ENCODE peak calls at places on chromosomes 13 and 19, in five cellular contexts. S is PC-9, T is substantia nigra, Q is tibial nerve, P is GM23248. K is an unnamed sample.

GRCh38 chr19:18417250-18418033 is 1.8 kb upstream of the SSBP4 start:
- DNase-seq in Q (peak; percentile 63), P (peak; percentile 82), S (peak; percentile 77), T (peak; percentile 32), K (peak; percentile 87)

GRCh38 chr13:75635621-75636338 is at the start of gene LMO7:
- DNase-seq in S (peak; percentile 67), T (peak; percentile 21), P (peak; percentile 83), Q (peak; percentile 25), K (peak; percentile 82)

GRCh38 chr13:85974604-85975366 is 175.6 kb upstream of the SLITRK6 start:
- DNase-seq in Q (no peak), S (no peak), T (no peak), P (no peak), K (no peak)

GRCh38 chr13:111398196-111398595 is 77.8 kb downstream of the TEX29 start:
- DNase-seq in S (no peak), Q (no peak), P (no peak), T (no peak), K (peak; percentile 50)

GRCh38 chr19:7673995-7674667 is 2.8 kb upstream of the MCEMP1 start:
- DNase-seq in T (no peak), Q (no peak), P (peak; percentile 74), S (peak; percentile 33), K (peak; percentile 18)

GRCh38 chr19:6238256-6238642 is 41.5 kb downstream of the MLLT1 start:
- DNase-seq in Q (no peak), P (peak; percentile 19), T (no peak), S (no peak), K (no peak)

GRCh38 chr19:49642488-49643035 is 553 bp downstream of the SCAF1 start:
- DNase-seq in P (no peak), T (no peak), Q (no peak), S (no peak), K (no peak)

GRCh38 chr19:13461536-13461935 is 44.7 kb downstream of the CACNA1A start:
- DNase-seq in P (no peak), T (no peak), S (no peak), Q (no peak), K (no peak)

GRCh38 chr13:98189841-98190505 is 12.9 kb upstream of the RNF113B start:
- DNase-seq in P (no peak), T (no peak), Q (no peak), S (no peak), K (no peak)

GRCh38 chr13:48318014-48318713 is 14.6 kb downstream of the RB1 start:
- DNase-seq in T (no peak), Q (no peak), S (no peak), P (no peak), K (no peak)

GRCh38 chr13:59318320-59318930 is 845.3 kb downstream of the DIAPH3 start:
- DNase-seq in P (peak; percentile 61), S (peak; percentile 39), T (peak; percentile 53), Q (peak; percentile 31), K (peak; percentile 62)

GRCh38 chr19:17095141-17095919 is 19.8 kb downstream of the MYO9B start:
- DNase-seq in P (peak; percentile 87), T (no peak), Q (no peak), S (no peak), K (no peak)

GRCh38 chr13:91747164-91747563 is 348.7 kb downstream of the GPC5 start:
- DNase-seq in Q (no peak), T (no peak), S (no peak), P (no peak), K (no peak)

GRCh38 chr19:40641306-40641705 is 40.1 kb downstream of the LTBP4 start:
- DNase-seq in T (no peak), P (no peak), Q (no peak), S (no peak), K (no peak)

GRCh38 chr13:40189885-40190655 is 476.4 kb downstream of the FOXO1 start:
- DNase-seq in S (no peak), T (peak; percentile 80), Q (no peak), P (peak; percentile 52), K (no peak)

GRCh38 chr13:85525411-85525810 is 273.8 kb downstream of the SLITRK6 start:
- DNase-seq in Q (no peak), P (no peak), S (no peak), T (no peak), K (no peak)

GRCh38 chr13:37395544-37395943 is 203.0 kb downstream of the POSTN start:
- DNase-seq in S (no peak), P (no peak), T (no peak), Q (no peak), K (no peak)

GRCh38 chr19:47615714-47616113 is 6.8 kb downstream of the BICRA start:
- DNase-seq in T (peak; percentile 80), P (no peak), S (no peak), Q (no peak), K (no peak)

GRCh38 chr13:73069206-73069815 is 10.5 kb downstream of the KLF5 start:
- DNase-seq in Q (no peak), P (no peak), T (no peak), S (no peak), K (no peak)

GRCh38 chr19:54369082-54369691 is 4.5 kb upstream of the LAIR1 start:
- DNase-seq in P (no peak), Q (no peak), T (no peak), S (no peak), K (no peak)

GRCh38 chr19:54364775-54365257 is at the start of gene LAIR1:
- DNase-seq in P (no peak), Q (no peak), S (no peak), T (no peak), K (no peak)

GRCh38 chr19:54366811-54367210 is 2.1 kb upstream of the LAIR1 start:
- DNase-seq in Q (no peak), P (no peak), S (no peak), T (no peak), K (no peak)
- H3K27ac ChIP-seq in Q (no peak overlapping the region), P (no peak overlapping the region), S (no peak overlapping the region), T (no peak overlapping the region), K (no peak overlapping the region)

DNA sequence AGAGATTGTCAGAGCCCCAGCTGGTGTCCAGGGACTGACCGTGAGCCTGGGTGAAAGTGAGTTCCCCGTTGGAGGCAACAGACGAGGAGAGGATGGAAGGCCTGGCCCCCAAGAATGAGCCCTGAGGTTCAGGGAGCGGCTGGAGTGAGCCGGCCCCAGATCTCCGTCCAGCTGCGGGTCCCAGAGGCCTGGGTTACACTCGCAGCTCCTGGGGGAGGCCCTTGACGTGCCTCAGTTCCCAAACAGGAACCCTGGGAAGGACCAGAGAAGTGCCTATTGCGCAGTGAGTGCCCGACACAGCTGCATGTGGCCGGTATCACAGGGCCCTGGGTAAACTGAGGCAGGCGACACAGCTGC is 1.1 kb upstream of the ELANE start:
- DNase-seq in Q (no peak), P (no peak), T (no peak), S (no peak), K (no peak)
- H3K27ac ChIP-seq in Q (peak overlapping the region; percentile 58), P (peak overlapping the region; percentile 66), T (no peak overlapping the region), S (no peak overlapping the region), K (no peak overlapping the region)

GRCh38 chr19:15014579-15014978 is 34.7 kb upstream of the CASP14 start:
- DNase-seq in P (no peak), S (no peak), T (no peak), Q (no peak), K (no peak)
- H3K27ac ChIP-seq in P (no peak overlapping the region), S (no peak overlapping the region), T (no peak overlapping the region), Q (no peak overlapping the region), K (no peak overlapping the region)

DNA sequence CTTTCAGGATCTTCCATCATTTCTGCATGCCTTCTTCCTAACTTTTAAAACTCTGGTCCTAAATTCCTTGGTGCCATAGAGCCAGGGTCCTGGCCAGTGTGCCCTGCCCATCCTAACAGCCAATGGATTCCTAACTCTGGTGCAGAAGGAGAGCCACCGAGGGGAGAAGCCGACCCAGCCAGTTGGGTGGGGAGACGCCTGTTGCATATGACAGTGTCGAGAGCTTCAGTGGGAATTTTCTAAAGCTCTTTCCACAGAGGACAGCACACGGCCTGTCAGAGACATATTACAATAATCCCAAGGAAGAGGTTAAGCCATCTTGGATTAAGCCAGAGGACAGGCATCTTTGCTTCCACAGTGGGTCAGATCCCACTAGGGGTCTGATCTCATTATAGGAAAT is 180.4 kb downstream of the ZNF536 start:
- DNase-seq in T (no peak), Q (no peak), P (no peak), S (no peak), K (no peak)
- H3K27ac ChIP-seq in T (peak overlapping the region; percentile 58), Q (no peak overlapping the region), P (no peak overlapping the region), S (no peak overlapping the region), K (no peak overlapping the region)

GRCh38 chr19:38386968-38387549 is 775 bp downstream of the GGN start:
- DNase-seq in T (no peak), P (peak; percentile 54), S (no peak), Q (no peak), K (no peak)

GRCh38 chr19:38387550-38388309 is at the start of gene GGN:
- DNase-seq in P (peak; percentile 98), T (peak; percentile 66), Q (peak; percentile 43), S (peak; percentile 93), K (peak; percentile 83)

GRCh38 chr19:38385057-38385803 is 2.6 kb downstream of the GGN start:
- DNase-seq in P (no peak), Q (no peak), S (no peak), T (no peak), K (no peak)

GRCh38 chr19:38385804-38386257 is 2.0 kb downstream of the GGN start:
- DNase-seq in Q (no peak), S (no peak), P (no peak), T (no peak), K (no peak)

DNA sequence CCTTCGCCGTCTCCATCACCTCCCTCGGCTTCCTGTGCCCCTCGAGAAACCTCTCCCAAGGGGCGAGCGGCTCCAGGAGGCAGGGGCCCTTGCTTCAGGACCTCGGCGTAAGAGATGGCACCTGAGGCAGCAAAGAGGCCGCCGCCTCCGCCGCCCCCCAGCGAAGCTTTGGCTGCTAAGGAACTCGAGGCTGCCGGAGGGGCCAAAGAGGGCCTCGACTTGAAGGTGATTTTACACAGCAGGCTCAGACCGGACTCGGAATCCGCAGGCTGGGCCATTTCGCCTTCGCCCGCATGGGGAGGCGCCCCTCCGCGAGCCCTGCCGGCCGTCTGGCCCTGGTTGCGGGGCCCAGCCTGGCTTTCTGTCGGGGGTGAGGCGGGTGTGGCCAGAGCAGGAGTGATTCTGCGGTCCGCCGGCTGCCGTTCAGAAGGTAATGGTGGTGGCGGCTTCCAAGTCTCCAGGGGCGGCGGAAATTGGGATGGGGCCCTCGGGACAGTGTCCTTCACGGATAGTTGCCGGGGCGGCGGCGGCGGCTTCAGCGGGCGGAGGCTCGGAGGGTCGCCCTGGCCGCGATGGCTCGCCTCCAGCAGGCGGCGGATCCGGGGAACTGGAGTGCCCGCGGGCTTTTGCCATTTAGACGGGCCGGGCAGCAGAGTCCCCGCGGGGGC is 1.4 kb downstream of the GGN start:
- DNase-seq in Q (no peak), P (no peak), S (no peak), T (no peak), K (no peak)
- H3K27ac ChIP-seq in Q (no peak overlapping the region), P (no peak overlapping the region), S (no peak overlapping the region), T (no peak overlapping the region), K (no peak overlapping the region)

GRCh38 chr13:20706661-20707060 is 3.2 kb downstream of the IL17D start:
- DNase-seq in T (no peak), Q (no peak), S (no peak), P (no peak), K (peak; percentile 78)

GRCh38 chr13:20708216-20708615 is 4.7 kb downstream of the IL17D start:
- DNase-seq in T (no peak), Q (no peak), S (no peak), P (peak; percentile 28), K (no peak)

GRCh38 chr13:20709369-20709768 is 5.9 kb downstream of the IL17D start:
- DNase-seq in P (no peak), Q (no peak), T (no peak), S (no peak), K (no peak)

GRCh38 chr13:20711301-20712044 is 8.0 kb downstream of the IL17D start:
- DNase-seq in S (no peak), T (no peak), Q (no peak), P (peak; percentile 53), K (no peak)

GRCh38 chr13:20709782-20710181 is 6.3 kb downstream of the IL17D start:
- DNase-seq in S (no peak), P (peak; percentile 30), T (no peak), Q (no peak), K (no peak)
- H3K27ac ChIP-seq in S (no peak overlapping the region), P (peak overlapping the region; percentile 57), T (no peak overlapping the region), Q (no peak overlapping the region), K (no peak overlapping the region)

K was measured in SJSA1.